ENCODE peak calls at places on chromosomes 13 and 19, in ten cellular contexts. One of them, this sample, is unnamed.

GRCh38 chr13:29819157-29819556 is 31.3 kb downstream of the UBL3 start:
- DNase-seq in fibroblast of lung: no peak
- DNase-seq in effector CD4-positive, alpha-beta T cell: no peak
- DNase-seq in EH: no peak
- DNase-seq in stimulated activated CD4-positive, alpha-beta T cell treated with anti-CD3 and anti-CD28 coated beads, Interleukin-2, amount 100 ng/mL, for 48 hours: no peak
- DNase-seq in effector memory CD4-positive, alpha-beta T cell: no peak
- DNase-seq in mesothelial cell of epicardium: no peak
- DNase-seq in GM03348: no peak
- DNase-seq in aorta: no peak
- DNase-seq in NCI-H446 treated with DMSO at 0.1 percent for 48 hours: no peak
- DNase-seq in this sample: no peak

GRCh38 chr13:113001251-113002140 is 32.5 kb downstream of the MCF2L start:
- DNase-seq in EH: peak
- DNase-seq in effector memory CD4-positive, alpha-beta T cell: no peak
- DNase-seq in NCI-H446 treated with DMSO at 0.1 percent for 48 hours: no peak
- DNase-seq in mesothelial cell of epicardium: peak
- DNase-seq in aorta: no peak
- DNase-seq in stimulated activated CD4-positive, alpha-beta T cell treated with anti-CD3 and anti-CD28 coated beads, Interleukin-2, amount 100 ng/mL, for 48 hours: no peak
- DNase-seq in fibroblast of lung: peak
- DNase-seq in GM03348: no peak
- DNase-seq in effector CD4-positive, alpha-beta T cell: no peak
- DNase-seq in this sample: peak

GRCh38 chr19:32438751-32439150 is 33.2 kb downstream of the DPY19L3 start:
- DNase-seq in effector memory CD4-positive, alpha-beta T cell: no peak
- DNase-seq in NCI-H446 treated with DMSO at 0.1 percent for 48 hours: no peak
- DNase-seq in stimulated activated CD4-positive, alpha-beta T cell treated with anti-CD3 and anti-CD28 coated beads, Interleukin-2, amount 100 ng/mL, for 48 hours: no peak
- DNase-seq in effector CD4-positive, alpha-beta T cell: no peak
- DNase-seq in GM03348: no peak
- DNase-seq in fibroblast of lung: no peak
- DNase-seq in EH: no peak
- DNase-seq in aorta: no peak
- DNase-seq in mesothelial cell of epicardium: no peak
- DNase-seq in this sample: no peak

GRCh38 chr13:37640499-37640898 is 41.9 kb upstream of the POSTN start:
- DNase-seq in mesothelial cell of epicardium: no peak
- DNase-seq in aorta: no peak
- DNase-seq in effector CD4-positive, alpha-beta T cell: no peak
- DNase-seq in effector memory CD4-positive, alpha-beta T cell: no peak
- DNase-seq in GM03348: peak
- DNase-seq in fibroblast of lung: peak
- DNase-seq in NCI-H446 treated with DMSO at 0.1 percent for 48 hours: peak
- DNase-seq in EH: peak
- DNase-seq in stimulated activated CD4-positive, alpha-beta T cell treated with anti-CD3 and anti-CD28 coated beads, Interleukin-2, amount 100 ng/mL, for 48 hours: no peak
- DNase-seq in this sample: peak

GRCh38 chr19:35882074-35882832 is 13.9 kb downstream of the APLP1 start:
- DNase-seq in effector CD4-positive, alpha-beta T cell: peak
- DNase-seq in stimulated activated CD4-positive, alpha-beta T cell treated with anti-CD3 and anti-CD28 coated beads, Interleukin-2, amount 100 ng/mL, for 48 hours: no peak
- DNase-seq in fibroblast of lung: peak
- DNase-seq in mesothelial cell of epicardium: no peak
- DNase-seq in GM03348: peak
- DNase-seq in NCI-H446 treated with DMSO at 0.1 percent for 48 hours: peak
- DNase-seq in aorta: no peak
- DNase-seq in effector memory CD4-positive, alpha-beta T cell: no peak
- DNase-seq in EH: peak
- DNase-seq in this sample: no peak

GRCh38 chr19:8158411-8159074 is 9.2 kb upstream of the FBN3 start:
- DNase-seq in effector CD4-positive, alpha-beta T cell: peak
- DNase-seq in effector memory CD4-positive, alpha-beta T cell: peak
- DNase-seq in EH: peak
- DNase-seq in NCI-H446 treated with DMSO at 0.1 percent for 48 hours: peak
- DNase-seq in mesothelial cell of epicardium: no peak
- DNase-seq in stimulated activated CD4-positive, alpha-beta T cell treated with anti-CD3 and anti-CD28 coated beads, Interleukin-2, amount 100 ng/mL, for 48 hours: peak
- DNase-seq in aorta: no peak
- DNase-seq in GM03348: peak
- DNase-seq in fibroblast of lung: peak
- DNase-seq in this sample: peak

GRCh38 chr13:100673376-100673830 is 1.2 kb downstream of the TMTC4 start:
- DNase-seq in effector memory CD4-positive, alpha-beta T cell: no peak
- DNase-seq in mesothelial cell of epicardium: peak
- DNase-seq in effector CD4-positive, alpha-beta T cell: no peak
- DNase-seq in GM03348: no peak
- DNase-seq in EH: no peak
- DNase-seq in fibroblast of lung: no peak
- DNase-seq in stimulated activated CD4-positive, alpha-beta T cell treated with anti-CD3 and anti-CD28 coated beads, Interleukin-2, amount 100 ng/mL, for 48 hours: no peak
- DNase-seq in aorta: no peak
- DNase-seq in NCI-H446 treated with DMSO at 0.1 percent for 48 hours: no peak
- DNase-seq in this sample: no peak

GRCh38 chr19:40744554-40745401 is 5.5 kb downstream of the ACTMAP start:
- DNase-seq in effector memory CD4-positive, alpha-beta T cell: no peak
- DNase-seq in EH: peak
- DNase-seq in effector CD4-positive, alpha-beta T cell: no peak
- DNase-seq in fibroblast of lung: no peak
- DNase-seq in mesothelial cell of epicardium: no peak
- DNase-seq in GM03348: no peak
- DNase-seq in NCI-H446 treated with DMSO at 0.1 percent for 48 hours: no peak
- DNase-seq in stimulated activated CD4-positive, alpha-beta T cell treated with anti-CD3 and anti-CD28 coated beads, Interleukin-2, amount 100 ng/mL, for 48 hours: no peak
- DNase-seq in aorta: no peak
- DNase-seq in this sample: no peak

GRCh38 chr19:805161-805561 is 7.9 kb downstream of the PTBP1 start:
- DNase-seq in effector memory CD4-positive, alpha-beta T cell: no peak
- DNase-seq in stimulated activated CD4-positive, alpha-beta T cell treated with anti-CD3 and anti-CD28 coated beads, Interleukin-2, amount 100 ng/mL, for 48 hours: no peak
- DNase-seq in aorta: no peak
- DNase-seq in mesothelial cell of epicardium: no peak
- DNase-seq in NCI-H446 treated with DMSO at 0.1 percent for 48 hours: no peak
- DNase-seq in effector CD4-positive, alpha-beta T cell: no peak
- DNase-seq in fibroblast of lung: no peak
- DNase-seq in GM03348: no peak
- DNase-seq in EH: no peak
- DNase-seq in this sample: no peak

GRCh38 chr13:111397202-111397880 is 76.9 kb downstream of the TEX29 start:
- DNase-seq in effector memory CD4-positive, alpha-beta T cell: no peak
- DNase-seq in aorta: no peak
- DNase-seq in GM03348: no peak
- DNase-seq in fibroblast of lung: no peak
- DNase-seq in mesothelial cell of epicardium: peak
- DNase-seq in EH: no peak
- DNase-seq in stimulated activated CD4-positive, alpha-beta T cell treated with anti-CD3 and anti-CD28 coated beads, Interleukin-2, amount 100 ng/mL, for 48 hours: no peak
- DNase-seq in effector CD4-positive, alpha-beta T cell: no peak
- DNase-seq in NCI-H446 treated with DMSO at 0.1 percent for 48 hours: no peak
- DNase-seq in this sample: no peak

GRCh38 chr13:30752201-30752797 is 17.0 kb downstream of the ALOX5AP start:
- DNase-seq in NCI-H446 treated with DMSO at 0.1 percent for 48 hours: no peak
- DNase-seq in aorta: peak
- DNase-seq in fibroblast of lung: peak
- DNase-seq in effector CD4-positive, alpha-beta T cell: no peak
- DNase-seq in effector memory CD4-positive, alpha-beta T cell: no peak
- DNase-seq in EH: peak
- DNase-seq in mesothelial cell of epicardium: no peak
- DNase-seq in GM03348: peak
- DNase-seq in stimulated activated CD4-positive, alpha-beta T cell treated with anti-CD3 and anti-CD28 coated beads, Interleukin-2, amount 100 ng/mL, for 48 hours: no peak
- DNase-seq in this sample: no peak

GRCh38 chr13:43411211-43411610 is 375.6 kb downstream of the ENOX1 start:
- DNase-seq in fibroblast of lung: no peak
- DNase-seq in GM03348: no peak
- DNase-seq in EH: no peak
- DNase-seq in NCI-H446 treated with DMSO at 0.1 percent for 48 hours: no peak
- DNase-seq in mesothelial cell of epicardium: no peak
- DNase-seq in effector memory CD4-positive, alpha-beta T cell: no peak
- DNase-seq in effector CD4-positive, alpha-beta T cell: no peak
- DNase-seq in aorta: no peak
- DNase-seq in stimulated activated CD4-positive, alpha-beta T cell treated with anti-CD3 and anti-CD28 coated beads, Interleukin-2, amount 100 ng/mL, for 48 hours: no peak
- DNase-seq in this sample: no peak

GRCh38 chr13:91401916-91402315 is 3.5 kb downstream of the GPC5 start:
- DNase-seq in fibroblast of lung: no peak
- DNase-seq in stimulated activated CD4-positive, alpha-beta T cell treated with anti-CD3 and anti-CD28 coated beads, Interleukin-2, amount 100 ng/mL, for 48 hours: no peak
- DNase-seq in EH: no peak
- DNase-seq in effector CD4-positive, alpha-beta T cell: no peak
- DNase-seq in aorta: no peak
- DNase-seq in effector memory CD4-positive, alpha-beta T cell: no peak
- DNase-seq in NCI-H446 treated with DMSO at 0.1 percent for 48 hours: no peak
- DNase-seq in GM03348: no peak
- DNase-seq in mesothelial cell of epicardium: no peak
- DNase-seq in this sample: no peak